ENCODE peak calls at places on chromosome 22, in four cellular contexts. E is activated CD4-positive, alpha-beta T cell treated with anti-CD3 and anti-CD28 coated beads for 24 hours; F is progenitor cell of endocrine pancreas; C is nucleus accumbens. H is an unnamed sample.

GRCh38 chr22:23023294-23023693 is 47.0 kb upstream of the GNAZ start:
- DNase-seq in E (no peak), F (no peak), C (no peak), H (no peak)

GRCh38 chr22:25082096-25082495 is 117.6 kb upstream of the CRYBB3 start:
- DNase-seq in E (no peak), F (no peak), C (no peak), H (no peak)

GRCh38 chr22:47041201-47042115 is 279.0 kb downstream of the TBC1D22A start:
- DNase-seq in E (no peak), F (no peak), C (no peak), H (no peak)

GRCh38 chr22:49892226-49892899 is 25.9 kb downstream of the ALG12 start:
- DNase-seq in E (no peak), F (no peak), C (no peak), H (no peak)

GRCh38 chr22:46004105-46004866 is 27.3 kb upstream of the WNT7B start:
- DNase-seq in E (no peak), F (no peak), C (no peak), H (no peak)

GRCh38 chr22:38114484-38115398 is 4.3 kb upstream of the BAIAP2L2 start:
- DNase-seq in E (peak), F (peak), C (peak), H (peak)

GRCh38 chr22:24115247-24116207 is 65.8 kb upstream of the SUSD2 start:
- DNase-seq in E (no peak), F (no peak), C (no peak), H (no peak)

GRCh38 chr22:44438481-44439131 is 59.4 kb downstream of the RTL6 start:
- DNase-seq in E (no peak), F (no peak), C (no peak), H (no peak)

GRCh38 chr22:49119551-49119952 is 708.1 kb downstream of the BRD1 start:
- DNase-seq in E (no peak), F (no peak), C (no peak), H (no peak)

GRCh38 chr22:32533265-32534068 is 58.9 kb downstream of the FBXO7 start:
- DNase-seq in E (no peak), F (no peak), C (no peak), H (no peak)

GRCh38 chr22:23119492-23120414 is 22.0 kb downstream of the RSPH14 start:
- DNase-seq in E (peak), F (no peak), C (no peak), H (no peak)

GRCh38 chr22:43387815-43388214 is 24.0 kb upstream of the MPPED1 start:
- DNase-seq in E (no peak), F (no peak), C (no peak), H (no peak)

GRCh38 chr22:23754980-23755636 is 883 bp upstream of the VPREB3 start:
- DNase-seq in E (no peak), F (no peak), C (no peak), H (no peak)

GRCh38 chr22:35559354-35560005 is 18.8 kb downstream of the RASD2 start:
- DNase-seq in E (no peak), F (no peak), C (no peak), H (no peak)

GRCh38 chr22:31084811-31085492 is 3.8 kb downstream of the SMTN start:
- DNase-seq in E (peak), F (peak), C (peak), H (peak)

GRCh38 chr22:43500792-43501785 is 89.3 kb downstream of the MPPED1 start:
- DNase-seq in E (no peak), F (no peak), C (no peak), H (no peak)

GRCh38 chr22:25545117-25545516 is 19.4 kb upstream of the GRK3 start:
- DNase-seq in E (no peak), F (no peak), C (no peak), H (no peak)

GRCh38 chr22:17969732-17970131 is 54.6 kb downstream of the MICAL3 start:
- DNase-seq in E (no peak), F (no peak), C (no peak), H (no peak)

GRCh38 chr22:27159016-27159415 is 501.6 kb downstream of the MIAT start:
- DNase-seq in E (no peak), F (no peak), C (no peak), H (no peak)

GRCh38 chr22:43446037-43446803 is 34.4 kb downstream of the MPPED1 start:
- DNase-seq in E (no peak), F (no peak), C (no peak), H (no peak)

GRCh38 chr22:24807284-24807950 is 1.4 kb downstream of the SGSM1 start:
- DNase-seq in E (no peak), F (no peak), C (peak), H (no peak)

GRCh38 chr22:27982630-27983180 is 63.6 kb upstream of the PITPNB start:
- DNase-seq in E (no peak), F (no peak), C (no peak), H (no peak)

GRCh38 chr22:17842386-17842785 is 68.1 kb upstream of the BID start:
- DNase-seq in E (peak), F (no peak), C (no peak), H (no peak)

GRCh38 chr22:33579448-33580093 is 340.7 kb downstream of the LARGE1 start:
- DNase-seq in E (peak), F (peak), C (peak), H (peak)

GRCh38 chr22:33130473-33130872 is 72.3 kb upstream of the SYN3 start:
- DNase-seq in E (no peak), F (no peak), C (no peak), H (no peak)

GRCh38 chr22:25402501-25403283 is 161.8 kb upstream of the GRK3 start:
- DNase-seq in E (no peak), F (no peak), C (no peak), H (no peak)

GRCh38 chr22:22684605-22685561 is 40.5 kb downstream of the GGTLC2 start:
- DNase-seq in E (no peak), F (peak), C (no peak), H (no peak)

GRCh38 chr22:22955866-22956535 is 68.4 kb downstream of the IGLL5 start:
- DNase-seq in E (peak), F (peak), C (peak), H (peak)

GRCh38 chr22:27456696-27457503 is 344.7 kb downstream of the MN1 start:
- DNase-seq in E (no peak), F (no peak), C (no peak), H (no peak)

GRCh38 chr22:48567213-48567975 is 1260.3 kb downstream of the BRD1 start:
- DNase-seq in E (no peak), F (no peak), C (no peak), H (no peak)